ENCODE peak calls at places on chromosomes 12 and 14, in seven cellular contexts. U is lower leg skin; X is colonic mucosa; D is NCI-H1092; I is KBM-7; L is stimulated activated CD8-positive, alpha-beta memory T cell treated with anti-CD3 and anti-CD28 coated beads, Interleukin-7, amount 100 ng/mL, for 1 hour; Q is NCI-H1417 treated with DMSO at 0.1 percent for 48 hours. K is an unnamed sample.
A peak's percentile ranks its signal among the peaks of the same experiment; 100 is the strongest.

GRCh38 chr14:105093426-105094192 is 28.4 kb upstream of the GPR132 start:
- DNase-seq in U (peak; percentile 90), X (peak; percentile 85), D (no peak), I (peak; percentile 88), L (peak; percentile 40), Q (no peak), K (peak; percentile 94)

GRCh38 chr12:102300824-102301461 is 103.3 kb upstream of the PMCH start:
- DNase-seq in U (no peak), X (no peak), D (no peak), I (peak; percentile 39), L (no peak), Q (no peak), K (no peak)

GRCh38 chr14:103915616-103916015 is 12.6 kb upstream of the TDRD9 start:
- DNase-seq in U (no peak), X (no peak), D (no peak), I (no peak), L (no peak), Q (no peak), K (peak; percentile 19)

GRCh38 chr14:59187802-59188460 is 536 bp upstream of the DAAM1 start:
- DNase-seq in U (peak; percentile 86), X (peak; percentile 39), D (peak; percentile 57), I (peak; percentile 70), L (peak; percentile 10), Q (peak; percentile 6), K (no peak)

GRCh38 chr14:33676135-33676566 is 274.7 kb downstream of the EGLN3 start:
- DNase-seq in U (no peak), X (peak; percentile 21), D (peak; percentile 9), I (peak; percentile 8), L (no peak), Q (no peak), K (no peak)

GRCh38 chr12:15131462-15131861 is 89.8 kb downstream of the RERG start:
- DNase-seq in U (no peak), X (no peak), D (no peak), I (no peak), L (no peak), Q (no peak), K (no peak)

GRCh38 chr14:106586098-106586704 is 1059.8 kb downstream of the TMEM121 start:
- DNase-seq in U (no peak), X (peak; percentile 51), D (no peak), I (peak; percentile 70), L (peak; percentile 43), Q (no peak), K (peak; percentile 69)

GRCh38 chr12:15584366-15585041 is 204.7 kb downstream of the EPS8 start:
- DNase-seq in U (no peak), X (peak; percentile 53), D (peak; percentile 9), I (peak; percentile 45), L (no peak), Q (no peak), K (no peak)

GRCh38 chr12:8698132-8698829 is 490 bp downstream of the RIMKLB start:
- DNase-seq in U (peak; percentile 92), X (peak; percentile 56), D (peak; percentile 50), I (no peak), L (no peak), Q (no peak), K (peak; percentile 85)

GRCh38 chr14:43247877-43248276 is 1259.2 kb downstream of the FSCB start:
- DNase-seq in U (no peak), X (no peak), D (no peak), I (no peak), L (no peak), Q (no peak), K (no peak)

GRCh38 chr14:45253754-45254300 is 825 bp upstream of the MIS18BP1 start:
- DNase-seq in U (peak; percentile 81), X (peak; percentile 25), D (no peak), I (no peak), L (no peak), Q (no peak), K (peak; percentile 75)

GRCh38 chr12:27733052-27733656 is 22.5 kb downstream of the MRPS35 start:
- DNase-seq in U (no peak), X (no peak), D (no peak), I (peak; percentile 46), L (no peak), Q (no peak), K (no peak)

GRCh38 chr12:42749239-42749638 is 159.7 kb upstream of the PRICKLE1 start:
- DNase-seq in U (no peak), X (no peak), D (no peak), I (no peak), L (no peak), Q (no peak), K (no peak)

GRCh38 chr14:36996133-36996856 is 176.1 kb downstream of the SLC25A21 start:
- DNase-seq in U (no peak), X (no peak), D (no peak), I (no peak), L (no peak), Q (no peak), K (no peak)

K was measured in upper lobe of right lung.